ENCODE peak calls at places on chromosomes 12 and 14, in four cellular contexts. W is ovary, L is transverse colon, J is stomach. V is an unnamed sample.

GRCh38 chr14:25122843-25123242 is 72.9 kb upstream of the STXBP6 start:
- DNase-seq in L (no peak), W (no peak), J (no peak), V (no peak)

GRCh38 chr12:120835657-120836056 is 68.5 kb downstream of the SPPL3 start:
- DNase-seq in W (no peak), L (no peak), J (no peak), V (no peak)

GRCh38 chr12:124032265-124032886 is 59.4 kb downstream of the ZNF664 start:
- DNase-seq in W (no peak), J (peak), L (peak), V (peak)

GRCh38 chr12:132593938-132594358 is 16.4 kb downstream of the LRCOL1 start:
- DNase-seq in J (peak), W (peak), L (peak), V (peak)

GRCh38 chr14:102982852-102983470 is 60.5 kb downstream of the AMN start:
- DNase-seq in J (no peak), W (no peak), L (no peak), V (no peak)

GRCh38 chr12:115507951-115508722 is 769.4 kb downstream of the MED13L start:
- DNase-seq in L (peak), J (no peak), W (no peak), V (no peak)

GRCh38 chr14:55731881-55732498 is 152.0 kb downstream of the KTN1 start:
- DNase-seq in W (no peak), J (peak), L (peak), V (peak)

GRCh38 chr14:87491816-87492215 is 501.2 kb downstream of the GALC start:
- DNase-seq in J (no peak), L (no peak), W (no peak), V (no peak)

GRCh38 chr12:84986586-84986985 is 49.5 kb downstream of the TSPAN19 start:
- DNase-seq in L (no peak), J (no peak), W (no peak), V (peak)

GRCh38 chr12:26286186-26286585 is 90.8 kb downstream of the SSPN start:
- DNase-seq in W (no peak), J (no peak), L (no peak), V (no peak)

GRCh38 chr12:14403293-14403692 is 37.8 kb downstream of the ATF7IP start:
- DNase-seq in L (no peak), W (no peak), J (no peak), V (no peak)

GRCh38 chr12:84924956-84925355 is 12.4 kb upstream of the SLC6A15 start:
- DNase-seq in L (no peak), W (no peak), J (no peak), V (no peak)

GRCh38 chr12:2288001-2288400 is 235.2 kb downstream of the CACNA1C start:
- DNase-seq in J (no peak), W (no peak), L (peak), V (no peak)

GRCh38 chr12:50647479-50647878 is 116.4 kb upstream of the ATF1 start:
- DNase-seq in L (no peak), W (no peak), J (no peak), V (no peak)

GRCh38 chr12:56300644-56301464 is 724 bp upstream of the CS start:
- DNase-seq in J (no peak), W (peak), L (no peak), V (no peak)

GRCh38 chr12:10214877-10215267 is 2.2 kb downstream of the GABARAPL1 start:
- DNase-seq in J (no peak), L (no peak), W (no peak), V (no peak)

GRCh38 chr12:108112815-108113556 is 16.1 kb upstream of the WSCD2 start:
- DNase-seq in J (no peak), L (no peak), W (no peak), V (no peak)

GRCh38 chr12:85188609-85189008 is 91.4 kb upstream of the ALX1 start:
- DNase-seq in W (no peak), J (no peak), L (no peak), V (no peak)

GRCh38 chr12:123960856-123961255 is 11.8 kb downstream of the CCDC92 start:
- DNase-seq in L (no peak), W (no peak), J (no peak), V (no peak)

GRCh38 chr12:101670007-101670671 is 27.3 kb upstream of the CHPT1 start:
- DNase-seq in W (no peak), J (no peak), L (peak), V (peak)

GRCh38 chr12:51482808-51483532 is 58.3 kb downstream of the SLC4A8 start:
- DNase-seq in J (no peak), W (no peak), L (no peak), V (no peak)

GRCh38 chr14:88463318-88463717 is 77.9 kb downstream of the SPATA7 start:
- DNase-seq in J (no peak), W (no peak), L (no peak), V (peak)

GRCh38 chr14:73295198-73295796 is 58.0 kb downstream of the PAPLN start:
- DNase-seq in J (no peak), L (no peak), W (no peak), V (no peak)

GRCh38 chr12:50050410-50051280 is 6.8 kb upstream of the ASIC1 start:
- DNase-seq in L (peak), W (peak), J (peak), V (peak)

GRCh38 chr14:81565441-81566290 is 32.0 kb upstream of the SEL1L start:
- DNase-seq in W (no peak), L (no peak), J (no peak), V (peak)

GRCh38 chr14:92680781-92681650 is 67.4 kb downstream of the LGMN start:
- DNase-seq in W (peak), L (peak), J (peak), V (peak)

GRCh38 chr12:21827135-21827534 is 52.6 kb upstream of the KCNJ8 start:
- DNase-seq in W (no peak), L (no peak), J (no peak), V (no peak)

GRCh38 chr12:120614873-120615272 is 25.6 kb upstream of the CABP1 start:
- DNase-seq in L (no peak), J (no peak), W (no peak), V (no peak)

GRCh38 chr12:49888461-49889151 is 15.1 kb downstream of the FAIM2 start:
- DNase-seq in L (peak), W (no peak), J (peak), V (no peak)

GRCh38 chr14:56118611-56119181 is 485 bp downstream of the PELI2 start:
- DNase-seq in J (peak), L (peak), W (peak), V (peak)

GRCh38 chr12:124556896-124557501 is 10.4 kb downstream of the NCOR2 start:
- DNase-seq in W (peak), J (peak), L (no peak), V (no peak)

GRCh38 chr12:120540445-120540844 is 6.3 kb downstream of the RNF10 start:
- DNase-seq in J (no peak), W (no peak), L (no peak), V (no peak)

GRCh38 chr12:22865822-22866221 is 240.9 kb downstream of the ETNK1 start:
- DNase-seq in L (no peak), J (no peak), W (no peak), V (no peak)

GRCh38 chr14:98070521-98070920 is 1201.5 kb downstream of the BCL11B start:
- DNase-seq in J (no peak), W (no peak), L (no peak), V (no peak)

GRCh38 chr14:57870686-57871457 is 5.0 kb upstream of the SLC35F4 start:
- DNase-seq in L (no peak), J (no peak), W (no peak), V (no peak)

GRCh38 chr14:52142504-52142903 is 73.6 kb upstream of the NID2 start:
- DNase-seq in L (no peak), J (no peak), W (peak), V (no peak)

GRCh38 chr14:52048132-52048531 is 20.7 kb downstream of the NID2 start:
- DNase-seq in J (no peak), L (no peak), W (no peak), V (no peak)

DNA sequence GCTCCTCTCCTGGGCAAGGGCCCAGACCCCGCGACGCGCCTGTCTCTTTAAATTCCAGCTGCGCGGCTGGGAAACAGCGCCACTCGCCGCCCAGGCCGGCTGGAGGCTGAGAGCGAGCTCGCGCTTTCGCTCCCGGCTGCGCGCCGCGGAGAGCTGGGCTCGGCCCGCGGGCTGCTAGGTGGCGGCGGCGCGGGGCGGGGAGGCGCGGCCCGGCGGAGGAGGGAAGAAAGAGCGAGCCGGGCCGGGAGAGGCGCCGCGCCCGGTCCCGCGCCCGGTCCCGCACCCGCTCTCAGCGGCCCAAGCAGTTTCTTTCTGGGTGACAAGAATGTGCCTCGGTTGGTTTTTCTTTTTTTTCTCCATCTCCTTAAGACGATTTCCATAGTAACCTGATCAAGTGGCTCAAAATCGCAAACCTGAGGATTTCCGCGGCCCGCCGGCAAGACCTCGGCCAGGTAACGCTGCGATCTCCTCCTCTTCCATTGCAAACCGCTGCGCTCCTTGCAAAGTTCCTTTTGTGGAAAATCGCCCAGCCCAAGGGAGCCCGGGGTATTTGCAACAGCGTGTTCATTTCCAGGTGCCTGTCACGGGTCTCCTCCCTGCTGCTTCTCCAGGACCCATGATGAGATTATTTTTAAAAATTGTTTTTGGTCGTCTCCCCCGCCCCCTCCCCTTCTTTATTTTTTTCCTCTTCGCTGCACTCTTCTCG is 259.5 kb upstream of the E2F7 start:
- DNase-seq in L (peak), W (peak), J (peak), V (peak)
- TF ChIP-seq CTCF in L (peak), W (peak), J (no peak), V (peak)

GRCh38 chr12:103957865-103958388 is 7.7 kb upstream of the TDG start:
- DNase-seq in L (no peak), J (no peak), W (no peak), V (no peak)
- H3K27ac ChIP-seq in L (peak), J (peak), W (peak), V (peak)

GRCh38 chr14:77502109-77502782 is 3.6 kb upstream of the ISM2 start:
- DNase-seq in W (no peak), J (no peak), L (no peak), V (no peak)

GRCh38 chr14:77498120-77498979 is at the start of gene ISM2:
- DNase-seq in W (peak), J (peak), L (peak), V (peak)

GRCh38 chr14:77495354-77495753 is 3.3 kb downstream of the ISM2 start:
- DNase-seq in J (no peak), W (no peak), L (no peak), V (no peak)

GRCh38 chr14:77503138-77503537 is 4.5 kb upstream of the ISM2 start:
- DNase-seq in J (no peak), W (no peak), L (no peak), V (no peak)

GRCh38 chr14:77498984-77499527 is 440 bp upstream of the ISM2 start:
- DNase-seq in J (peak), L (no peak), W (no peak), V (no peak)
- H3K4me3 ChIP-seq in J (peak), L (peak), W (peak), V (peak)

DNA sequence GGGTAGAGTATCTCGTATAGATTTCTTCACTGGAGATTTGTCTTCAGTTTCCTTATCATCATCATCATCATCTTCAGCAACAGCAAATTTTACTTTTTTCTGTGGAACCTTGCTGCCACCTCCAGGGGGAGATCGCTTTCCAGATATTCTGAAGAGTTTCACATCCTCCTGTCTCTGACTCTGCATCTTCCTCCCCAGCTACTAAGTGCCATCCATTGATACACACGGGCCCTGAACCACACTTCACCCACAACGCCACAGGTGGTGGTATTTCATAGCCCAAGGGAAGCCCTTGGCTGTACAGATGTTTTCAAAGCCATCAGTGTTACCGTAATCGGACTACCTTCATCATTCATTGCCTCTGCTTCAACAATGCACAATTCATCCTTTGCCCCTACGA is 82.2 kb downstream of the PPP2R5C start:
- DNase-seq in L (peak), J (no peak), W (no peak), V (no peak)
- TF ChIP-seq CTCF in L (peak), J (no peak), W (no peak), V (no peak)

GRCh38 chr12:6346942-6347341 is 5.1 kb upstream of the TNFRSF1A start:
- DNase-seq in J (no peak), W (no peak), L (no peak), V (no peak)
- H3K27ac ChIP-seq in J (peak), W (peak), L (peak), V (no peak)

DNA sequence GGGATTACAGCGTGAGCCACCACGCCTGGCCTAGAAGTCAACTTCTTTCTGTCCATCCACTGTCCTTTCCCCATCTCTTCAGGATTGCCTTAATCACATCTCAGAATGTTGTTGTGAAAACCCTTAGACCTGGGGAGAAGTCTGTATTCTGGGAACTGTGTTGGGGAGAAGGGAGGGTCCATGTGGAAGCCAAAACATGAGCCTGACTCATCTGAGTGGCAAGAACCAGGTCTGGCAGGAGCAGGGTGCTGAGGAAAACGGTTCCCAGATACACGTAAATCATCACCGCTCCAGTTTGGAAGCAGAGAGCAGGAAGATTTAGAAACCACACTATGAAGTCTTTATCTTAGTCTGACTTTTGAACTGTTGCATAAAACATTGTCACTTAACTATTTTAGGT is 245.6 kb upstream of the RGS6 start:
- DNase-seq in W (peak), L (no peak), J (no peak), V (no peak)
- H3K4me3 ChIP-seq in W (no peak), L (no peak), J (no peak), V (no peak)

V was measured in WERI-Rb-1.